ENCODE peak calls at places on chromosomes 7 and 10, in eight cellular contexts. I, C, V, S, D, A, L and X are unnamed samples.

GRCh38 chr10:26214538-26215461 is 1.8 kb upstream of the GAD2 start:
- DNase-seq in I (peak), C (no peak), V (no peak), S (no peak), D (no peak), A (no peak), L (no peak), X (peak)

GRCh38 chr10:33341638-33342037 is 7.2 kb upstream of the NRP1 start:
- DNase-seq in I (no peak), C (no peak), V (peak), S (no peak), D (no peak), A (no peak), L (no peak), X (no peak)

GRCh38 chr7:129958643-129959479 is 6.1 kb upstream of the UBE2H start:
- DNase-seq in I (no peak), C (no peak), V (peak), S (peak), D (peak), A (no peak), L (no peak), X (no peak)

GRCh38 chr7:1882451-1882850 is 212.4 kb downstream of the ELFN1 start:
- DNase-seq in I (no peak), C (no peak), V (no peak), S (no peak), D (peak), A (peak), L (no peak), X (no peak)

GRCh38 chr10:98414932-98415709 is at the start of gene PYROXD2:
- DNase-seq in I (peak), C (peak), V (peak), S (peak), D (peak), A (peak), L (peak), X (peak)

GRCh38 chr7:53485354-53485753 is 449.9 kb downstream of the POM121L12 start:
- DNase-seq in I (no peak), C (no peak), V (no peak), S (no peak), D (no peak), A (no peak), L (no peak), X (no peak)

GRCh38 chr7:33831389-33832118 is 73.8 kb upstream of the BMPER start:
- DNase-seq in I (no peak), C (no peak), V (peak), S (no peak), D (no peak), A (no peak), L (peak), X (no peak)

GRCh38 chr7:117119192-117119924 is 166.1 kb downstream of the ST7 start:
- DNase-seq in I (peak), C (peak), V (peak), S (peak), D (no peak), A (peak), L (peak), X (peak)

GRCh38 chr10:118629211-118629610 is 33.8 kb upstream of the PRLHR start:
- DNase-seq in I (no peak), C (no peak), V (no peak), S (no peak), D (no peak), A (no peak), L (no peak), X (no peak)

GRCh38 chr10:127417031-127417430 is 132.1 kb upstream of the NPS start:
- DNase-seq in I (no peak), C (no peak), V (no peak), S (no peak), D (no peak), A (no peak), L (no peak), X (no peak)

GRCh38 chr7:77699056-77699455 is 2.8 kb downstream of the RSBN1L start:
- DNase-seq in I (no peak), C (peak), V (no peak), S (no peak), D (no peak), A (no peak), L (no peak), X (no peak)

GRCh38 chr10:3118621-3119020 is 51.3 kb downstream of the PFKP start:
- DNase-seq in I (no peak), C (no peak), V (no peak), S (no peak), D (peak), A (peak), L (no peak), X (no peak)

GRCh38 chr7:158827411-158828342 is 1.6 kb downstream of the ESYT2 start:
- DNase-seq in I (no peak), C (peak), V (peak), S (no peak), D (no peak), A (no peak), L (no peak), X (no peak)

GRCh38 chr7:49892473-49892872 is 119.0 kb downstream of the VWC2 start:
- DNase-seq in I (no peak), C (no peak), V (no peak), S (no peak), D (no peak), A (no peak), L (no peak), X (no peak)

DNA sequence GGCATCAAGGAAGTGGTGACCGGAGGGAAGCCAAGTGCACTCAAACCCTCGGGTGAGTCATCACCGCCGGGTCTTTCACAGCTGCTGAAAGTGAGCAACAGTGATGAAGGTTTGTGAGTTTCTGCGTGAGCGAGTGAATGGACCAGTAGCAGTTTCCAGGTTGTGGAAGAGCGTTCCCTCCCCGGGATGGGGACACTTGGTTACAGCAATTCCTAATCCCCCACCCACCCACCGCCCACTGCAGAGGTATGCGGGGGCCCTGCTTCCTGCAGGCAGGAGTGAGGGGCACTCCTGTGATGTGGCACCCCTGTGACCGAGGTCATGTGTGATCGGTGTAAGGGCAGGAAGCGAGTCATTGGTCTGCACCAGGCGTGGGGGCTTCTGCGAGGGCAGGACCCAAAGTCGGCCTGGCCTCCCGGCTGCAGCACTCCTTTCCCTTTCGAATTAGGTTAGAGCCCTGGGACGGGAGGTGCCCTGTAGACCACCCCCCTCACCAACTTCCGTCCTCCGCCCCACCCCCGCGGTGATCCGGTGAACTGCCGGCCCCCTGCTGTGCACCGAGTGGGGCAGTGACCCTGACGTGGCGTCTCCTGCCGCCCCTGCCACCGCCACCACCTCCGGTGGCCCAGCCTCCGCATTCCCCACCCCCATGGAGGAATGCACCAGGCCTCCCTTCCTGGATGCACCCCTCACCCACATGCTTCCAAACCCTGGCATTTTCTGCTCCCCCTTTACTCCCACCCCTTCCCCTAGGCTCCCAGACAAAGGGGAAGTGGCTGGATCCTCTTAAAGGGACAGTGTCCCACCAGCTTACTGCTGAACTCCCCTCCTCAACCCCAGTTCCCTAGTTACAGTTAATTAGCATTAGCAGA is 10.9 kb downstream of the LIMK1 start:
- DNase-seq in I (peak), C (peak), V (peak), S (peak), D (peak), A (peak), L (peak), X (no peak)
- H3K27ac ChIP-seq in I (peak), C (peak), V (peak), S (no peak), D (peak), A (peak), L (peak), X (no peak)

DNA sequence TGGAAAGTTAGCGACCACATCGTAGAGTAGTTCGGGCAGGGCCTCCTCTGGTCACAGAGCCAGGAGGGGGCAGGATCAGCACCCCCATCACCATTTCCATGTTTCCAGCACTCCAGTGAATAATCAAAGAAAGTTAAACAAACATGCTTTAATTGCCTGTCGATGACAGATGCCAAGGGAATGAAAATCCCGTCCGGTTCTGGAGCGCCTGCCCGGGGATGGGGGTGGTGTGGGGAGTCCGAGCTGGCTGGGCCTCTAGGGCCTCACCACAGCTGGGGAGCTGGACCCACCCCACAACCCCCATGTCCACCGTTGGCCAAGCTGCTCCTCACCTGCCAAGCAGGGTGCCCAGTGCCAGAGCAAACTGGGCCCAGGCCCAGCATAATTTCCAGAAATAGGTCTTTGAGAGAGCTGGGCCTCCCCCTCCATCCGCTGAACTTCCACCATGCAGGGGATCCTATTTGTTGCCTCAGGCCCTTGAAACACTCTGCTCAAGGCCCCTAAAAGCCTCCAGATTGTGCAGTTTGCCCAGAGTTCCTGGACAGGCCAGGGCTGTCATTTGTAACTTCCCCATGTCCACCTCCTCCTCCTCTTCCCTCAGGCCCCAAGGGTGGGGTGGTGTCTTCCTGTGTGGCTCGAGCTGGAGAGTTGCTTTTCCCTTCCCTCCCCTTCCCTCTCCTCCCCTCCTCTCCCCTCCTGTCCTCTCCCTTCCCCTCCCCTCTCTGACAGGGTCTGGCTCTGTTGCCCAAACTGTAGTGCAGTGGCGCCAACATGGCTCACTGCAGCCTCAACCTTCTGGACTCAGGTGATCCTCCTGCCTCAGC is 101.0 kb downstream of the MYL10 start:
- DNase-seq in I (no peak), C (no peak), V (peak), S (no peak), D (no peak), A (no peak), L (no peak), X (peak)
- H3K27ac ChIP-seq in I (no peak), C (no peak), V (peak), S (no peak), D (no peak), A (peak), L (no peak), X (no peak)

GRCh38 chr10:78513986-78514385 is 480.3 kb downstream of the RPS24 start:
- DNase-seq in I (peak), C (no peak), V (no peak), S (no peak), D (no peak), A (no peak), L (no peak), X (no peak)

GRCh38 chr10:78511324-78512204 is 477.9 kb downstream of the RPS24 start:
- DNase-seq in I (no peak), C (no peak), V (no peak), S (no peak), D (no peak), A (no peak), L (no peak), X (no peak)

GRCh38 chr10:78513330-78513729 is 479.7 kb downstream of the RPS24 start:
- DNase-seq in I (peak), C (no peak), V (peak), S (no peak), D (no peak), A (no peak), L (no peak), X (no peak)

GRCh38 chr10:78510566-78511323 is 477.1 kb downstream of the RPS24 start:
- DNase-seq in I (no peak), C (no peak), V (peak), S (no peak), D (peak), A (no peak), L (no peak), X (no peak)

GRCh38 chr10:78512205-78512550 is 478.5 kb downstream of the RPS24 start:
- DNase-seq in I (no peak), C (no peak), V (no peak), S (no peak), D (no peak), A (no peak), L (no peak), X (no peak)
- H3K27ac ChIP-seq in I (no peak), C (no peak), V (no peak), S (no peak), D (no peak), A (no peak), L (no peak), X (no peak)

GRCh38 chr10:102780246-102780645 is 36.5 kb downstream of the WBP1L start:
- DNase-seq in I (no peak), C (no peak), V (peak), S (no peak), D (no peak), A (no peak), L (no peak), X (no peak)

GRCh38 chr10:102781921-102782542 is 38.3 kb downstream of the WBP1L start:
- DNase-seq in I (no peak), C (no peak), V (peak), S (no peak), D (no peak), A (no peak), L (no peak), X (no peak)

GRCh38 chr10:102781089-102781920 is 37.6 kb downstream of the WBP1L start:
- DNase-seq in I (no peak), C (no peak), V (no peak), S (no peak), D (no peak), A (no peak), L (no peak), X (no peak)

GRCh38 chr10:102783541-102783930 is 39.8 kb downstream of the WBP1L start:
- DNase-seq in I (no peak), C (no peak), V (peak), S (no peak), D (no peak), A (no peak), L (no peak), X (no peak)

GRCh38 chr10:102782698-102783540 is 39.2 kb downstream of the WBP1L start:
- DNase-seq in I (no peak), C (no peak), V (no peak), S (no peak), D (peak), A (no peak), L (peak), X (no peak)
- H3K27ac ChIP-seq in I (no peak), C (no peak), V (no peak), S (no peak), D (peak), A (peak), L (peak), X (peak)

DNA sequence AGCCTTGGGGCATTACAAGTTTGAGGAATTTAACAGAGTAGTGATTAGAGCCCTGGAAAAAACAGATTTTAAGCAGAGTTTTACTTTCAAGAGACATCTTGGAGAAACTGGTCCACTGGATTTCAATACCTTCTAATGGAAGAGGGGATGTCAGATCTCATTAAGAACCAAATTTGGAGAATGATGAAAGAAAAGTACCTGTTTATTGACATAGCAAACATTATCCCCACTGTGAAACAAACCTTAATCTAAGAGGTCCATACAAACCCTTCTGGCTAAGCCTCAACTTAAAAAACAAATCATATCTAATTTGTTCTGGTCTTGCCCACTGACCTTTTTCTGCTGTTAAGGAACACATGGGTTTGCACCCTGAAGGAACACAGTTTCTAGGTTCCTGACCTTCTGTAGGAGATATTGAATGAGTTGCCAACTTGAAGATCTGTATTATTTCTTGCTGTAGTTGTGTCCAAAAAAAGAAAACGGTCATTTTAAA is 53.5 kb downstream of the LAMB1 start:
- DNase-seq in I (no peak), C (no peak), V (no peak), S (no peak), D (no peak), A (no peak), L (no peak), X (no peak)
- H3K27ac ChIP-seq in I (no peak), C (no peak), V (peak), S (no peak), D (no peak), A (no peak), L (peak), X (no peak)

DNA sequence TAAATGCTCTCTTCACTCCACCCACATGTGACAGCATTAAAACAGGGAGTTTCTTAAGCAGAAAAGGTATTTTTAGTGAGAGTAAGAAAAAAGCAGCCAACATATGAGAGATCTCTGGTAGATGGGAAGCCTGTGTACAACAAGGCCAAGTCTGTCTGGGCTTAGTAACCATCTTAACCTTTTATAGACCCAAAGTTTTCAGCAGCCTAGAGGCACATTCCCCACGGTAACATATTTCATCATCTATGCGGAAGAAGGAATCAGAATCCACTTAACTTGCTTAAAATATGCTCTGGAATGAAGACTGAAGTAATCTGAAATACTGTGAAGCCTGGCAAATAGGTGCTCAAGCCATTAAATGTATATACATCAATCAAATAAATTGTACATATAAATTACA is 127.8 kb downstream of the RAPGEF5 start:
- DNase-seq in I (no peak), C (no peak), V (no peak), S (no peak), D (no peak), A (no peak), L (no peak), X (no peak)
- H3K27ac ChIP-seq in I (no peak), C (no peak), V (no peak), S (no peak), D (no peak), A (no peak), L (no peak), X (no peak)

DNA sequence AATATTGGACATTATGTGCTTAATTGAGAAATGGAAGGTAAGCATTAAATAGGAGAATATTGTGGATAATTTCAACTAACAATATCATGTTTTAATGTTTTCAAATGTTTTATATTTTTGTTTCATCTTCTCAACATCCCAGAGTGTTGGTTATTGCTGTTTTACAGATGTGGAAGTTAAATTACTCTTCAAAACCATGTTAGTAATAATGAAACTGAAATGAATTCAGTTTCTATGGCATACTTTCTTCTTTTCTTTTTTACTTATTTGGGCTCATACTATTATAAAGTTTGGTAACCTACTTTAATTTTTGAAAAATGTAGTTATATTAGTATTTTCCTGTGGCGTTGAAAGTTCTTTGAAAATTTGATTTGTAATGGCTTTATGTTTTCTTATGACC is 4.2 kb downstream of the GLRX3 start:
- DNase-seq in I (no peak), C (peak), V (no peak), S (no peak), D (no peak), A (no peak), L (no peak), X (no peak)
- H3K27ac ChIP-seq in I (no peak), C (no peak), V (no peak), S (no peak), D (no peak), A (no peak), L (no peak), X (no peak)

GRCh38 chr10:14240253-14241189 is 90.2 kb downstream of the FRMD4A start:
- DNase-seq in I (peak), C (no peak), V (no peak), S (no peak), D (no peak), A (no peak), L (no peak), X (no peak)
- H3K27ac ChIP-seq in I (no peak), C (no peak), V (no peak), S (no peak), D (no peak), A (no peak), L (no peak), X (no peak)